ENCODE peak calls at places on chromosomes 3 and 15, in ten cellular contexts. P is astrocyte of the spinal cord, Y is colonic mucosa, M is foreskin fibroblast, V is neural crest cell, E is fibroblast of mammary gland, D is mucosa of descending colon, X is AG04450, T is natural killer cell, F is astrocyte. H is an unnamed sample.
A peak's percentile ranks its signal among the peaks of the same experiment; 100 is the strongest.

GRCh38 chr3:9398715-9399708 is 1.6 kb downstream of the SETD5 start:
- DNase-seq in D (peak; percentile 44), Y (peak; percentile 48), V (no peak), E (peak; percentile 64), X (no peak), F (peak; percentile 42), T (peak; percentile 25), M (peak; percentile 60), P (peak; percentile 59), H (no peak)

GRCh38 chr3:127124135-127124534 is 68.8 kb upstream of the PRR23E start:
- DNase-seq in M (peak; percentile 37), V (no peak), X (no peak), Y (no peak), P (peak; percentile 3), D (no peak), E (peak; percentile 12), F (no peak), T (no peak), H (peak; percentile 16)

GRCh38 chr3:110341047-110341446 is 730.6 kb upstream of the NECTIN3 start:
- DNase-seq in F (peak; percentile 40), M (peak; percentile 66), E (peak; percentile 54), Y (no peak), D (no peak), V (no peak), P (peak; percentile 35), X (no peak), T (no peak), H (peak; percentile 54)

GRCh38 chr3:49533786-49534519 is 20.3 kb upstream of the BSN start:
- DNase-seq in T (no peak), D (no peak), F (no peak), Y (no peak), P (no peak), V (no peak), M (no peak), X (no peak), E (no peak), H (no peak)

GRCh38 chr15:48437178-48437577 is 105.9 kb downstream of the DUT start:
- DNase-seq in F (peak; percentile 96), E (peak; percentile 80), T (no peak), Y (no peak), M (peak; percentile 66), V (no peak), X (no peak), D (no peak), P (peak; percentile 50), H (peak; percentile 60)

GRCh38 chr15:36897834-36898233 is 202.5 kb downstream of the MEIS2 start:
- DNase-seq in P (no peak), E (no peak), T (no peak), X (no peak), F (no peak), M (no peak), Y (no peak), V (no peak), D (no peak), H (no peak)

GRCh38 chr3:112813723-112814171 is 32.9 kb downstream of the CD200R1L start:
- DNase-seq in M (peak; percentile 54), D (peak; percentile 5), X (no peak), F (peak; percentile 74), V (no peak), T (no peak), E (peak; percentile 45), Y (no peak), P (no peak), H (peak; percentile 26)

GRCh38 chr3:143483214-143483613 is 363.6 kb downstream of the CHST2 start:
- DNase-seq in X (no peak), E (no peak), M (no peak), F (no peak), Y (no peak), P (no peak), V (no peak), T (no peak), D (no peak), H (no peak)

GRCh38 chr3:185448107-185448506 is 50.7 kb downstream of the TMEM41A start:
- DNase-seq in M (no peak), X (no peak), F (no peak), T (no peak), D (no peak), P (no peak), E (no peak), Y (no peak), V (no peak), H (no peak)

GRCh38 chr15:38517312-38517711 is 47.3 kb downstream of the RASGRP1 start:
- DNase-seq in X (no peak), F (no peak), M (no peak), T (no peak), Y (no peak), V (no peak), D (no peak), P (no peak), E (no peak), H (peak; percentile 21)

GRCh38 chr3:143331336-143331735 is 211.8 kb downstream of the CHST2 start:
- DNase-seq in V (no peak), D (no peak), X (no peak), F (peak; percentile 27), M (peak; percentile 84), E (peak; percentile 26), P (no peak), Y (no peak), T (no peak), H (no peak)

GRCh38 chr3:14273886-14274517 is 95.4 kb downstream of the LSM3 start:
- DNase-seq in T (no peak), V (no peak), D (no peak), M (no peak), E (no peak), Y (no peak), F (no peak), P (no peak), X (no peak), H (no peak)

GRCh38 chr3:131803113-131803512 is 231.7 kb downstream of the CPNE4 start:
- DNase-seq in T (no peak), F (no peak), Y (no peak), X (no peak), V (no peak), M (no peak), P (no peak), E (no peak), D (no peak), H (no peak)

GRCh38 chr3:18393906-18394305 is 31.2 kb downstream of the SATB1 start:
- DNase-seq in V (no peak), M (peak; percentile 50), E (peak; percentile 29), Y (no peak), P (peak; percentile 33), T (no peak), F (no peak), D (no peak), X (no peak), H (no peak)

GRCh38 chr3:32685604-32686185 is 707 bp downstream of the CNOT10 start:
- DNase-seq in X (no peak), V (no peak), M (peak; percentile 37), F (no peak), D (no peak), T (no peak), Y (no peak), P (peak; percentile 26), E (peak; percentile 18), H (peak; percentile 12)
- TF ChIP-seq CTCF in X (peak; percentile 8), V (peak; percentile 30), M (no peak), F (no peak), D (no peak), T (no peak), Y (no peak), P (no peak), E (no peak), H (no peak)

DNA sequence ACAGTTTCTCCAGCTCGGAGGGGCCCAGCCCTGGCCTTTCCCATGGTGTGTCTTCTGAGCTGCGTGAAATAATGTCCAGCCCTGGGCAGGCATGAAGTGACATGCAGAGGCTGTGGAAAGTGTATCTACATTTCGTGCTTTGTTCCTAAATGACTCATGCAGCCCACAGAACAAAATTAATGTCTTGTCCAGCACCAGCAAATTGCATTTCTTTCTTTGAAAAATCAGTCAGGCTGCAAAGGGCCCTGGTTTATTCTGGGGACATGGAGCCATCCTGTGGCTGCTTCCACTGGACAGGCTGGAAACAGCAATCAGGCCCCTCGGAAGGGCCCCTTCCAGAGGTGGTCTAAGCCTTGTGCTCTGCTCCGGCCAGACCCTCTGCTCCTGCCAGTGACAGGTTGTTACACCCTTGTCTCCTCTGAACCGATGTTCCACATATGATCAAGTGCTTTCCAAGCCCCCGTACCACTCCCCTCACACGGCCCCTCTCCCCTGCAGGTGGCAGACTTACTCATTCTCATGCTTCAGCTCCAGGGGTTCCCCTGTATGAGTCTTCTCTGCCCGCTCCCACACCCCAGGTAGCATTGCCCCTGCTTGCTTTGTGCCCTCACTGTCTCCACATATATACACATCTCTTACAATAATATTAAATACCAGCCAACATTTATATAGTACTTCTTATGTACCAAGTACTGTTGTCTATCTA is 33.7 kb downstream of the CRYGS start:
- DNase-seq in T (no peak), E (no peak), M (peak; percentile 41), X (no peak), D (no peak), V (no peak), P (peak; percentile 15), F (peak; percentile 30), Y (no peak), H (no peak)
- TF ChIP-seq CTCF in T (no peak), E (no peak), M (no peak), X (no peak), D (no peak), V (no peak), P (peak; percentile 22), F (no peak), Y (no peak), H (no peak)

GRCh38 chr3:146561879-146562278 is 17.5 kb upstream of the PLSCR1 start:
- DNase-seq in D (no peak), F (no peak), T (no peak), X (no peak), E (no peak), P (no peak), V (no peak), Y (no peak), M (peak; percentile 40), H (no peak)

GRCh38 chr3:146561463-146561862 is 17.1 kb upstream of the PLSCR1 start:
- DNase-seq in F (no peak), D (no peak), V (no peak), Y (no peak), M (no peak), P (no peak), E (no peak), T (no peak), X (no peak), H (no peak)

GRCh38 chr3:146560678-146561077 is 16.3 kb upstream of the PLSCR1 start:
- DNase-seq in X (no peak), M (no peak), Y (no peak), T (no peak), V (no peak), P (no peak), F (no peak), E (no peak), D (no peak), H (no peak)

GRCh38 chr3:146566138-146566537 is 21.7 kb upstream of the PLSCR1 start:
- DNase-seq in F (no peak), Y (no peak), P (no peak), E (no peak), T (no peak), M (no peak), V (no peak), D (no peak), X (no peak), H (no peak)
- TF ChIP-seq CTCF in F (no peak), Y (no peak), P (no peak), E (no peak), T (no peak), M (no peak), V (no peak), D (no peak), X (no peak), H (no peak)

GRCh38 chr3:33034601-33035000 is 62.3 kb downstream of the GLB1 start:
- DNase-seq in Y (no peak), T (no peak), D (no peak), V (no peak), F (no peak), P (no peak), E (no peak), M (no peak), X (no peak), H (no peak)
- TF ChIP-seq CTCF in Y (no peak), T (no peak), D (no peak), V (no peak), F (no peak), P (no peak), E (no peak), M (no peak), X (no peak), H (no peak)